ENCODE peak calls at places on chromosomes 3 and 15, in four cellular contexts. One of them, this sample, is unnamed.
A peak's percentile ranks its signal among the peaks of the same experiment; 100 is the strongest.

GRCh38 chr3:13168391-13168790 is 95.2 kb upstream of the IQSEC1 start:
- DNase-seq in HepG2: no peak
- DNase-seq in GM12878: no peak
- DNase-seq in K562: no peak
- DNase-seq in this sample: no peak

GRCh38 chr15:68409736-68410370 is 22.1 kb downstream of the ITGA11 start:
- DNase-seq in HepG2: no peak
- DNase-seq in GM12878: no peak
- DNase-seq in K562: no peak
- DNase-seq in this sample: no peak

GRCh38 chr3:16439163-16439847 is 74.2 kb downstream of the RFTN1 start:
- DNase-seq in HepG2: no peak
- DNase-seq in GM12878: no peak
- DNase-seq in K562: no peak
- DNase-seq in this sample: no peak

GRCh38 chr15:99037646-99038045 is 30.1 kb upstream of the PGPEP1L start:
- DNase-seq in HepG2: no peak
- DNase-seq in GM12878: no peak
- DNase-seq in K562: no peak
- DNase-seq in this sample: no peak

GRCh38 chr15:49135893-49136292 is 19.5 kb downstream of the COPS2 start:
- DNase-seq in HepG2: no peak
- DNase-seq in GM12878: no peak
- DNase-seq in K562: no peak
- DNase-seq in this sample: no peak

GRCh38 chr3:15269091-15269989 is 63.0 kb downstream of the SH3BP5 start:
- DNase-seq in HepG2: no peak
- DNase-seq in GM12878: no peak
- DNase-seq in K562: peak; percentile 99
- DNase-seq in this sample: peak; percentile 27

GRCh38 chr3:177478170-177478859 is 281.0 kb upstream of the TBL1XR1 start:
- DNase-seq in HepG2: peak; percentile 23
- DNase-seq in GM12878: no peak
- DNase-seq in K562: no peak
- DNase-seq in this sample: no peak

GRCh38 chr3:120021523-120021922 is 72.7 kb downstream of the GSK3B start:
- DNase-seq in HepG2: no peak
- DNase-seq in GM12878: no peak
- DNase-seq in K562: no peak
- DNase-seq in this sample: no peak

GRCh38 chr15:64895285-64896065 is 16.2 kb upstream of the ANKDD1A start:
- DNase-seq in HepG2: no peak
- DNase-seq in GM12878: peak; percentile 77
- DNase-seq in K562: no peak
- DNase-seq in this sample: no peak

GRCh38 chr3:157999246-157999645 is 107.0 kb downstream of the SHOX2 start:
- DNase-seq in HepG2: no peak
- DNase-seq in GM12878: no peak
- DNase-seq in K562: no peak
- DNase-seq in this sample: no peak

GRCh38 chr3:52253314-52254260 is 8.0 kb downstream of the PPM1M start:
- DNase-seq in HepG2: no peak
- DNase-seq in GM12878: peak; percentile 85
- DNase-seq in K562: no peak
- DNase-seq in this sample: no peak
- TF ChIP-seq TARDBP in HepG2: no peak
- TF ChIP-seq TARDBP in GM12878: no peak
- TF ChIP-seq TARDBP in K562: no peak
- TF ChIP-seq TARDBP in this sample: no peak

DNA sequence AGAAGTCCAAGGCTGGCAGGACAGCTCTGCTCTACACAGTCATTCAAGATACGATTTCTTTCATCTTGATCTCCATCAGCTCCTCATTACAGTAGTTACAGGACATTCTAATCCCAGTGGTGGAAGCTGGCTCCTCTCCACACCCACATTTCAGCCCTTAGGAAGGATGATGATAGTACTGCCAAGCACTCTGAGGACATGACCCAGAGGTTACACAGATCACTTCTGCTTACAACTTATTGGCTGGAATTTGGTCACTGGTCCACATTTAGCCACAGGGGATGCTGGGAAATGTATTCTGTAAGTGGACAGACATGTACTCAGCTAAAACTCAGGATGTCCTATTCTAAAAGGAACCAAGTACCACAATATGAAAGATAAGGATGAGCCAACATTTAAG is 77.1 kb downstream of the IQCH start:
- DNase-seq in HepG2: no peak
- DNase-seq in GM12878: no peak
- DNase-seq in K562: no peak
- DNase-seq in this sample: no peak
- TF ChIP-seq BHLHE40 in HepG2: no peak
- TF ChIP-seq BHLHE40 in GM12878: no peak
- TF ChIP-seq BHLHE40 in K562: no peak
- TF ChIP-seq BHLHE40 in this sample: no peak

GRCh38 chr3:134795776-134796312 is 784 bp downstream of the EPHB1 start:
- DNase-seq in HepG2: no peak
- DNase-seq in GM12878: no peak
- DNase-seq in K562: no peak
- DNase-seq in this sample: peak; percentile 21
- TF ChIP-seq TARDBP in HepG2: no peak
- TF ChIP-seq TARDBP in GM12878: no peak
- TF ChIP-seq TARDBP in K562: no peak
- TF ChIP-seq TARDBP in this sample: no peak

DNA sequence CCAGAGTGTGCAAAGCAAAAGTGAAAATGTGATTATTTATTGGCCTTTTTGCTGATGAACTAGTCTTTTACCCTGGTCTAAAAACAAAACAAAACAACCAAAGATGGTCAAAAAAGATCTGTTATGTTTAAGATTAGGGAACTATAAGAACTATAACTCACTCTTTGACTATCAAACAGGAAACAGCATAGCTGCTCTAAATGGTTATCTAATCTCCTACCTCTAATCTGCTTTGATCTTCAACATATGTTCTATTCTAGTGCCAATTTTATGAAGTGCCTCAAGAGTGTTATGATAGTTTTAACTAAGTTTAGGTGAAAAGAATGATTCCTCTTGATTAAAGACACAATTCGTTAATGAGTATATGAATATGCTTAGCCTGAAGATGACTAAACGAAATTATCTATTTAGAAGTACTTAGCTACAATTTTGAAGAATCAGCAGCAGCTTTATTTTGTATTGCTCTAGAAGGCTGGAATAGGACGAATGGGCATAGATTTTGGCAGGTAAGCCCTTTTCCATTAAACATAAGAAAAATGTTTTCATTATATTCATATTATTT is 46.0 kb downstream of the SETD2 start:
- DNase-seq in HepG2: no peak
- DNase-seq in GM12878: no peak
- DNase-seq in K562: no peak
- DNase-seq in this sample: no peak
- TF ChIP-seq BHLHE40 in HepG2: no peak
- TF ChIP-seq BHLHE40 in GM12878: no peak
- TF ChIP-seq BHLHE40 in K562: no peak
- TF ChIP-seq BHLHE40 in this sample: no peak

GRCh38 chr3:161221881-161222600 is 930 bp downstream of the NMD3 start:
- DNase-seq in HepG2: no peak
- DNase-seq in GM12878: no peak
- DNase-seq in K562: no peak
- DNase-seq in this sample: peak; percentile 17

GRCh38 chr3:161219495-161219894 is 1.6 kb upstream of the NMD3 start:
- DNase-seq in HepG2: no peak
- DNase-seq in GM12878: no peak
- DNase-seq in K562: no peak
- DNase-seq in this sample: no peak

GRCh38 chr3:161224786-161225185 is 3.7 kb downstream of the NMD3 start:
- DNase-seq in HepG2: no peak
- DNase-seq in GM12878: no peak
- DNase-seq in K562: no peak
- DNase-seq in this sample: no peak

GRCh38 chr3:161220850-161221753 is at the start of gene NMD3:
- DNase-seq in HepG2: peak; percentile 87
- DNase-seq in GM12878: peak; percentile 71
- DNase-seq in K562: peak; percentile 88
- DNase-seq in this sample: peak; percentile 92

GRCh38 chr3:161222662-161223061 is 1.6 kb downstream of the NMD3 start:
- DNase-seq in HepG2: no peak
- DNase-seq in GM12878: no peak
- DNase-seq in K562: no peak
- DNase-seq in this sample: no peak
- TF ChIP-seq TARDBP in HepG2: no peak
- TF ChIP-seq TARDBP in GM12878: no peak
- TF ChIP-seq TARDBP in K562: no peak
- TF ChIP-seq TARDBP in this sample: no peak

This sample was measured in HEK293T.